ENCODE peak calls at places on chromosomes 3 and 15, in four cellular contexts. T is suprapubic skin, C is tibial nerve, K is SJSA1. P is an unnamed sample.

GRCh38 chr15:81312790-81313543 is 11.0 kb downstream of the STARD5 start:
- DNase-seq in T (peak), C (peak), K (peak), P (peak)

GRCh38 chr3:176933704-176934103 is 263.6 kb downstream of the TBL1XR1 start:
- DNase-seq in T (no peak), C (no peak), K (no peak), P (no peak)

GRCh38 chr3:139307601-139308146 is 36.1 kb upstream of the MRPS22 start:
- DNase-seq in T (no peak), C (no peak), K (no peak), P (no peak)

GRCh38 chr15:48336940-48337339 is 5.7 kb downstream of the DUT start:
- DNase-seq in T (no peak), C (no peak), K (no peak), P (no peak)

GRCh38 chr15:88970232-88970631 is 57.1 kb upstream of the MFGE8 start:
- DNase-seq in T (no peak), C (no peak), K (no peak), P (no peak)

GRCh38 chr15:99954361-99955180 is 221.3 kb upstream of the LYSMD4 start:
- DNase-seq in T (peak), C (peak), K (no peak), P (no peak)

GRCh38 chr3:29525254-29525881 is 244.5 kb downstream of the RBMS3 start:
- DNase-seq in T (peak), C (peak), K (no peak), P (peak)

GRCh38 chr15:95626501-95627361 is 703.8 kb upstream of the NR2F2 start:
- DNase-seq in T (no peak), C (no peak), K (no peak), P (no peak)

GRCh38 chr3:113825090-113825489 is 13.5 kb upstream of the GRAMD1C start:
- DNase-seq in T (no peak), C (no peak), K (peak), P (no peak)

GRCh38 chr3:111227216-111227615 is 155.6 kb downstream of the NECTIN3 start:
- DNase-seq in T (no peak), C (no peak), K (no peak), P (no peak)

GRCh38 chr3:182978387-182978786 is 2.0 kb downstream of the DCUN1D1 start:
- DNase-seq in T (no peak), C (no peak), K (no peak), P (no peak)

GRCh38 chr3:47961815-47962606 is 54.2 kb downstream of the MAP4 start:
- DNase-seq in T (no peak), C (no peak), K (no peak), P (no peak)

GRCh38 chr15:76199106-76200082 is 111.9 kb downstream of the ETFA start:
- DNase-seq in T (peak), C (no peak), K (peak), P (peak)

GRCh38 chr15:101447561-101448071 is 41.9 kb downstream of the PCSK6 start:
- DNase-seq in T (peak), C (no peak), K (no peak), P (no peak)

GRCh38 chr3:170414202-170414663 is 4.4 kb upstream of the CLDN11 start:
- DNase-seq in T (no peak), C (no peak), K (peak), P (no peak)

GRCh38 chr3:16918683-16919025 is 33.9 kb downstream of the PLCL2 start:
- DNase-seq in T (no peak), C (no peak), K (no peak), P (no peak)

GRCh38 chr15:69067296-69067695 is 52.8 kb downstream of the NOX5 start:
- DNase-seq in T (no peak), C (no peak), K (no peak), P (no peak)

GRCh38 chr3:66498718-66499611 is 1.9 kb downstream of the LRIG1 start:
- DNase-seq in T (no peak), C (no peak), K (no peak), P (no peak)

GRCh38 chr15:26971303-26972018 is 480 bp downstream of the GABRG3 start:
- DNase-seq in T (no peak), C (no peak), K (no peak), P (no peak)

GRCh38 chr3:1183320-1184048 is 90.7 kb downstream of the CNTN6 start:
- DNase-seq in T (no peak), C (no peak), K (no peak), P (no peak)

GRCh38 chr3:29071077-29071634 is 209.7 kb upstream of the RBMS3 start:
- DNase-seq in T (no peak), C (no peak), K (no peak), P (no peak)

GRCh38 chr3:38690185-38690584 is 40.7 kb upstream of the SCN5A start:
- DNase-seq in T (no peak), C (no peak), K (no peak), P (no peak)

GRCh38 chr3:13595001-13595421 is 46.1 kb downstream of the FBLN2 start:
- DNase-seq in T (no peak), C (no peak), K (no peak), P (no peak)

GRCh38 chr3:2098398-2099027 is at the start of gene CNTN4:
- DNase-seq in T (no peak), C (peak), K (no peak), P (peak)

GRCh38 chr3:50204804-50205718 is at the start of gene SLC38A3:
- DNase-seq in T (no peak), C (no peak), K (no peak), P (no peak)

GRCh38 chr3:54897028-54897711 is 30.7 kb downstream of the LRTM1 start:
- DNase-seq in T (no peak), C (no peak), K (no peak), P (no peak)

GRCh38 chr3:107412376-107412775 is 35.1 kb downstream of the CCDC54 start:
- DNase-seq in T (no peak), C (no peak), K (no peak), P (no peak)

GRCh38 chr15:84915011-84915958 is 30.8 kb downstream of the SLC28A1 start:
- DNase-seq in T (no peak), C (peak), K (no peak), P (peak)

GRCh38 chr15:92840149-92840548 is 60.0 kb upstream of the CHD2 start:
- DNase-seq in T (no peak), C (no peak), K (no peak), P (no peak)

GRCh38 chr15:64334530-64334929 is 21.4 kb downstream of the CSNK1G1 start:
- DNase-seq in T (no peak), C (no peak), K (no peak), P (no peak)

GRCh38 chr3:41792806-41793205 is 169.1 kb downstream of the ULK4 start:
- DNase-seq in T (no peak), C (no peak), K (no peak), P (no peak)

GRCh38 chr3:193129607-193130006 is 111.4 kb upstream of the PLAAT1 start:
- DNase-seq in T (no peak), C (no peak), K (no peak), P (no peak)

GRCh38 chr3:23809294-23809693 is 3.5 kb downstream of the UBE2E1 start:
- DNase-seq in T (no peak), C (no peak), K (no peak), P (no peak)
- H3K27ac ChIP-seq in T (peak), C (peak), K (no peak), P (no peak)

GRCh38 chr3:150469031-150469930 is 61.2 kb downstream of the TSC22D2 start:
- DNase-seq in T (no peak), C (no peak), K (peak), P (peak)
- H3K27ac ChIP-seq in T (peak), C (peak), K (peak), P (peak)

GRCh38 chr3:159196316-159196715 is 394.5 kb downstream of the MFSD1 start:
- DNase-seq in T (no peak), C (no peak), K (no peak), P (no peak)
- H3K27ac ChIP-seq in T (no peak), C (no peak), K (no peak), P (no peak)

DNA sequence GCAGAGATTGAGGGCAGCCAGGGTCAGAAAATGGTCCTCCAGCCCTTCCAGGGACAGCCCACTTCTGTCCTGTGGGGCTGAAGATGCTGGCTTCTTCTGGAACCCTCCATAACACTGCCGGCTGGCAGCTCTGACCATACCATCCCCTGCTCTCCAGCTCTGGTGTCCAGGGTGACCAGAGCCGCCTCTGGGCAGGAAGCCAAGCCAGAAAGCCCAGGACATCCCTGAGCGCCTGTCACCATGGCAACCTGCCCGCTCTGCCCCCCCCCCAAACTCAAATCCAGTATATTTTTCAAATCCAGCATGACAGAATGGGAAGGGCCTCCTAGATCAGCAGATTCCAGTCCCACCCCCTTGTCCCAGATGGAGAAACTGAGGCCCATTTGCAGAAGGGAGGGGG is 420 bp upstream of the TMIE start:
- DNase-seq in T (no peak), C (no peak), K (no peak), P (no peak)
- H3K27ac ChIP-seq in T (no peak), C (no peak), K (no peak), P (no peak)

GRCh38 chr3:161672478-161672877 is 175.9 kb downstream of the OTOL1 start:
- DNase-seq in T (no peak), C (no peak), K (no peak), P (no peak)

GRCh38 chr3:161671141-161671540 is 174.5 kb downstream of the OTOL1 start:
- DNase-seq in T (no peak), C (no peak), K (no peak), P (no peak)

GRCh38 chr3:161673845-161674244 is 177.2 kb downstream of the OTOL1 start:
- DNase-seq in T (no peak), C (no peak), K (no peak), P (no peak)

GRCh38 chr3:161674402-161674801 is 177.8 kb downstream of the OTOL1 start:
- DNase-seq in T (no peak), C (no peak), K (no peak), P (no peak)
- H3K27ac ChIP-seq in T (no peak), C (no peak), K (no peak), P (no peak)

P was measured in thoracic aorta.